ENCODE peak calls at places on chromosome 10, in five cellular contexts. W is stromal cell of bone marrow; C is activated T-cell treated with anti-CD3 and anti-CD28 coated beads, Interleukin-2, amount 50 U/mL, for 72 hours; G is activated T-helper 1 cell treated with anti-CD3 and anti-CD28 coated beads, Interleukin-2, amount 50 U/mL, for 16 hours; E is GM10248. A is an unnamed sample.

GRCh38 chr10:62373995-62374861 is at the start of gene ZNF365:
- DNase-seq in W (peak), C (peak), G (no peak), E (peak), A (peak)

GRCh38 chr10:102322914-102323313 is 72.6 kb upstream of the NFKB2 start:
- DNase-seq in W (no peak), C (peak), G (no peak), E (no peak), A (no peak)

GRCh38 chr10:49109669-49110335 is 5.5 kb downstream of the VSTM4 start:
- DNase-seq in W (peak), C (no peak), G (no peak), E (no peak), A (no peak)

GRCh38 chr10:18211862-18212261 is 71.6 kb downstream of the CACNB2 start:
- DNase-seq in W (no peak), C (no peak), G (no peak), E (no peak), A (no peak)

GRCh38 chr10:61452655-61453641 is at the start of gene TMEM26:
- DNase-seq in W (no peak), C (no peak), G (no peak), E (no peak), A (no peak)

GRCh38 chr10:33248638-33249037 is 85.8 kb downstream of the NRP1 start:
- DNase-seq in W (peak), C (peak), G (no peak), E (no peak), A (no peak)

GRCh38 chr10:101446947-101447346 is 93.0 kb downstream of the BTRC start:
- DNase-seq in W (no peak), C (no peak), G (no peak), E (no peak), A (no peak)

GRCh38 chr10:72034040-72034499 is 54.3 kb downstream of the SPOCK2 start:
- DNase-seq in W (no peak), C (no peak), G (no peak), E (no peak), A (no peak)

GRCh38 chr10:77120697-77121096 is 516.9 kb downstream of the KCNMA1 start:
- DNase-seq in W (no peak), C (no peak), G (no peak), E (no peak), A (no peak)

GRCh38 chr10:31947144-31947926 is 18.7 kb upstream of the ARHGAP12 start:
- DNase-seq in W (peak), C (no peak), G (no peak), E (peak), A (no peak)

GRCh38 chr10:76033457-76034196 is 602.2 kb downstream of the LRMDA start:
- DNase-seq in W (no peak), C (no peak), G (no peak), E (no peak), A (no peak)

GRCh38 chr10:61688551-61689308 is 26.0 kb downstream of the CABCOCO1 start:
- DNase-seq in W (no peak), C (no peak), G (no peak), E (no peak), A (no peak)

GRCh38 chr10:63145782-63146181 is 12.7 kb downstream of the NRBF2 start:
- DNase-seq in W (no peak), C (no peak), G (no peak), E (no peak), A (no peak)

GRCh38 chr10:119449760-119450461 is 92.6 kb downstream of the RGS10 start:
- DNase-seq in W (peak), C (no peak), G (no peak), E (no peak), A (no peak)

GRCh38 chr10:11143240-11143639 is 125.6 kb downstream of the CELF2 start:
- DNase-seq in W (no peak), C (no peak), G (no peak), E (no peak), A (no peak)

GRCh38 chr10:92901819-92902234 is 53.5 kb downstream of the EXOC6 start:
- DNase-seq in W (no peak), C (no peak), G (no peak), E (peak), A (no peak)

GRCh38 chr10:34612446-34612845 is 202.7 kb downstream of the PARD3 start:
- DNase-seq in W (no peak), C (no peak), G (no peak), E (no peak), A (no peak)